ENCODE peak calls at places on chromosomes 6 and 20, in five cellular contexts. One of them, this sample, is unnamed.

GRCh38 chr20:21432911-21433310 is 35.6 kb upstream of the NKX2-4 start:
- DNase-seq in cardiac muscle cell: no peak
- DNase-seq in fibroblast of lung: peak
- DNase-seq in upper lobe of right lung: no peak
- DNase-seq in thoracic aorta: no peak
- DNase-seq in this sample: no peak

GRCh38 chr6:3306848-3307247 is 48.1 kb downstream of the PSMG4 start:
- DNase-seq in cardiac muscle cell: no peak
- DNase-seq in fibroblast of lung: no peak
- DNase-seq in upper lobe of right lung: peak
- DNase-seq in thoracic aorta: no peak
- DNase-seq in this sample: no peak

GRCh38 chr6:105431226-105431625 is 28.3 kb upstream of the PREP start:
- DNase-seq in cardiac muscle cell: peak
- DNase-seq in fibroblast of lung: peak
- DNase-seq in upper lobe of right lung: no peak
- DNase-seq in thoracic aorta: no peak
- DNase-seq in this sample: no peak

GRCh38 chr6:118495639-118496296 is 52.3 kb upstream of the PLN start:
- DNase-seq in cardiac muscle cell: no peak
- DNase-seq in fibroblast of lung: peak
- DNase-seq in upper lobe of right lung: no peak
- DNase-seq in thoracic aorta: no peak
- DNase-seq in this sample: no peak

GRCh38 chr20:57615472-57615855 is 4.8 kb downstream of the ZBP1 start:
- DNase-seq in cardiac muscle cell: no peak
- DNase-seq in fibroblast of lung: no peak
- DNase-seq in upper lobe of right lung: no peak
- DNase-seq in thoracic aorta: no peak
- DNase-seq in this sample: no peak

GRCh38 chr6:53437557-53438202 is 88.9 kb upstream of the ELOVL5 start:
- DNase-seq in cardiac muscle cell: peak
- DNase-seq in fibroblast of lung: peak
- DNase-seq in upper lobe of right lung: no peak
- DNase-seq in thoracic aorta: no peak
- DNase-seq in this sample: no peak

GRCh38 chr6:27260836-27261375 is 13.4 kb downstream of the PRSS16 start:
- DNase-seq in cardiac muscle cell: no peak
- DNase-seq in fibroblast of lung: no peak
- DNase-seq in upper lobe of right lung: no peak
- DNase-seq in thoracic aorta: no peak
- DNase-seq in this sample: no peak

GRCh38 chr6:2909718-2910117 is 6.6 kb upstream of the SERPINB9 start:
- DNase-seq in cardiac muscle cell: no peak
- DNase-seq in fibroblast of lung: peak
- DNase-seq in upper lobe of right lung: peak
- DNase-seq in thoracic aorta: no peak
- DNase-seq in this sample: peak

GRCh38 chr20:24134284-24134683 is 145.7 kb upstream of the GGTLC1 start:
- DNase-seq in cardiac muscle cell: no peak
- DNase-seq in fibroblast of lung: peak
- DNase-seq in upper lobe of right lung: no peak
- DNase-seq in thoracic aorta: no peak
- DNase-seq in this sample: no peak

GRCh38 chr20:32957451-32957850 is 46.8 kb downstream of the SUN5 start:
- DNase-seq in cardiac muscle cell: no peak
- DNase-seq in fibroblast of lung: no peak
- DNase-seq in upper lobe of right lung: no peak
- DNase-seq in thoracic aorta: no peak
- DNase-seq in this sample: no peak

GRCh38 chr20:382291-383115 is 1.9 kb downstream of the TRIB3 start:
- DNase-seq in cardiac muscle cell: no peak
- DNase-seq in fibroblast of lung: no peak
- DNase-seq in upper lobe of right lung: no peak
- DNase-seq in thoracic aorta: no peak
- DNase-seq in this sample: no peak

GRCh38 chr6:22322103-22322882 is 25.5 kb upstream of the PRL start:
- DNase-seq in cardiac muscle cell: peak
- DNase-seq in fibroblast of lung: peak
- DNase-seq in upper lobe of right lung: no peak
- DNase-seq in thoracic aorta: no peak
- DNase-seq in this sample: no peak

GRCh38 chr6:36933102-36933501 is 21.4 kb upstream of the PI16 start:
- DNase-seq in cardiac muscle cell: no peak
- DNase-seq in fibroblast of lung: peak
- DNase-seq in upper lobe of right lung: no peak
- DNase-seq in thoracic aorta: no peak
- DNase-seq in this sample: no peak

GRCh38 chr20:24109008-24109407 is 120.4 kb upstream of the GGTLC1 start:
- DNase-seq in cardiac muscle cell: no peak
- DNase-seq in fibroblast of lung: no peak
- DNase-seq in upper lobe of right lung: no peak
- DNase-seq in thoracic aorta: no peak
- DNase-seq in this sample: no peak

GRCh38 chr6:2630362-2630761 is 120.4 kb downstream of the MYLK4 start:
- DNase-seq in cardiac muscle cell: no peak
- DNase-seq in fibroblast of lung: peak
- DNase-seq in upper lobe of right lung: no peak
- DNase-seq in thoracic aorta: no peak
- DNase-seq in this sample: peak

GRCh38 chr6:43712590-43712989 is 25.0 kb upstream of the MRPS18A start:
- DNase-seq in cardiac muscle cell: no peak
- DNase-seq in fibroblast of lung: no peak
- DNase-seq in upper lobe of right lung: no peak
- DNase-seq in thoracic aorta: no peak
- DNase-seq in this sample: no peak

GRCh38 chr6:167849846-167850459 is 23.2 kb downstream of the AFDN start:
- DNase-seq in cardiac muscle cell: peak
- DNase-seq in fibroblast of lung: peak
- DNase-seq in upper lobe of right lung: no peak
- DNase-seq in thoracic aorta: no peak
- DNase-seq in this sample: no peak

GRCh38 chr20:57939499-57939898 is 229.7 kb upstream of the PMEPA1 start:
- DNase-seq in cardiac muscle cell: no peak
- DNase-seq in fibroblast of lung: no peak
- DNase-seq in upper lobe of right lung: no peak
- DNase-seq in thoracic aorta: no peak
- DNase-seq in this sample: no peak

GRCh38 chr6:109441069-109441816 is 719 bp downstream of the SMPD2 start:
- DNase-seq in cardiac muscle cell: peak
- DNase-seq in fibroblast of lung: peak
- DNase-seq in upper lobe of right lung: peak
- DNase-seq in thoracic aorta: no peak
- DNase-seq in this sample: no peak

GRCh38 chr6:142819603-142820335 is 125.2 kb downstream of the HIVEP2 start:
- DNase-seq in cardiac muscle cell: no peak
- DNase-seq in fibroblast of lung: peak
- DNase-seq in upper lobe of right lung: no peak
- DNase-seq in thoracic aorta: no peak
- DNase-seq in this sample: no peak

GRCh38 chr6:158923801-158924498 is 76.1 kb downstream of the RSPH3 start:
- DNase-seq in cardiac muscle cell: no peak
- DNase-seq in fibroblast of lung: peak
- DNase-seq in upper lobe of right lung: no peak
- DNase-seq in thoracic aorta: no peak
- DNase-seq in this sample: no peak

GRCh38 chr20:41507851-41508250 is 110.3 kb downstream of the CHD6 start:
- DNase-seq in cardiac muscle cell: no peak
- DNase-seq in fibroblast of lung: no peak
- DNase-seq in upper lobe of right lung: no peak
- DNase-seq in thoracic aorta: no peak
- DNase-seq in this sample: no peak

GRCh38 chr6:117194978-117195377 is 70.4 kb upstream of the VGLL2 start:
- DNase-seq in cardiac muscle cell: no peak
- DNase-seq in fibroblast of lung: no peak
- DNase-seq in upper lobe of right lung: no peak
- DNase-seq in thoracic aorta: no peak
- DNase-seq in this sample: no peak
- TF ChIP-seq CTCF in cardiac muscle cell: no peak
- TF ChIP-seq CTCF in fibroblast of lung: no peak
- TF ChIP-seq CTCF in upper lobe of right lung: no peak
- TF ChIP-seq CTCF in thoracic aorta: no peak
- TF ChIP-seq CTCF in this sample: no peak

GRCh38 chr6:145169726-145170125 is 565.6 kb downstream of the EPM2A start:
- DNase-seq in cardiac muscle cell: no peak
- DNase-seq in fibroblast of lung: no peak
- DNase-seq in upper lobe of right lung: no peak
- DNase-seq in thoracic aorta: no peak
- DNase-seq in this sample: no peak
- H3K27ac ChIP-seq in cardiac muscle cell: no peak
- H3K27ac ChIP-seq in fibroblast of lung: no peak
- H3K27ac ChIP-seq in upper lobe of right lung: no peak
- H3K27ac ChIP-seq in thoracic aorta: no peak
- H3K27ac ChIP-seq in this sample: no peak

GRCh38 chr6:390914-391558 is 516 bp upstream of the IRF4 start:
- DNase-seq in cardiac muscle cell: no peak
- DNase-seq in fibroblast of lung: peak
- DNase-seq in upper lobe of right lung: no peak
- DNase-seq in thoracic aorta: no peak
- DNase-seq in this sample: peak
- H3K4me3 ChIP-seq in cardiac muscle cell: peak
- H3K4me3 ChIP-seq in fibroblast of lung: peak
- H3K4me3 ChIP-seq in upper lobe of right lung: peak
- H3K4me3 ChIP-seq in thoracic aorta: peak
- H3K4me3 ChIP-seq in this sample: peak

GRCh38 chr6:25017932-25018581 is 82.3 kb upstream of the RIPOR2 start:
- DNase-seq in cardiac muscle cell: peak
- DNase-seq in fibroblast of lung: peak
- DNase-seq in upper lobe of right lung: peak
- DNase-seq in thoracic aorta: no peak
- DNase-seq in this sample: no peak
- TF ChIP-seq CTCF in cardiac muscle cell: peak
- TF ChIP-seq CTCF in fibroblast of lung: peak
- TF ChIP-seq CTCF in upper lobe of right lung: peak
- TF ChIP-seq CTCF in thoracic aorta: no peak
- TF ChIP-seq CTCF in this sample: no peak

DNA sequence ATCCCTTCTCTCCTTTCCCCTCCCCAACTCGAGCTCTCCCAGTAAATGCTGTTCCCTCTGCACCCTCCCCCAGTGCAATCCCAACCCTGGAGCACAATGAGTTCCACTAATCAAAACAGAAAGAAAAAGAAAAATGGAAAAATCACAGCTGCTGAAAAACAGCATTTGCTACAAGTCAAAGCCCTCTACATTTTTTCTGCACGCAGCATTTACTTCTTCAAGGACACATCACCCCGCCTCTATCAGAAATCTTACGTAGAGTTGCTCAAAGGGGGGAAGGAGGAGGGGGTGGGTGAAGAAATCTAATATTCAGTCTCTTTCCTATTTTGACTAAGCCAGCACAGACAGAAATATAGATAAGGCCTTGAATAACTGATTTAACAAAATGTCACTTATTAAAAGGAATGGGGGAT is 10.7 kb downstream of the TRERF1 start:
- DNase-seq in cardiac muscle cell: no peak
- DNase-seq in fibroblast of lung: peak
- DNase-seq in upper lobe of right lung: no peak
- DNase-seq in thoracic aorta: no peak
- DNase-seq in this sample: no peak
- H3K27ac ChIP-seq in cardiac muscle cell: peak
- H3K27ac ChIP-seq in fibroblast of lung: peak
- H3K27ac ChIP-seq in upper lobe of right lung: peak
- H3K27ac ChIP-seq in thoracic aorta: peak
- H3K27ac ChIP-seq in this sample: peak